ENCODE peak calls at places on chromosomes 2 and 18, in four cellular contexts. F is amniotic stem cell; W is activated CD8-positive, alpha-beta T cell treated with anti-CD3 and anti-CD28 coated beads, Interleukin-2, amount 10 ng/mL, durations not matched to agents 7 days and 5 days; Y is left lung. M is an unnamed sample.
A peak's percentile ranks its signal among the peaks of the same experiment; 100 is the strongest.

GRCh38 chr2:18232731-18233438 is 327.6 kb downstream of the RDH14 start:
- DNase-seq in W (no peak), Y (no peak), F (no peak), M (no peak)

GRCh38 chr18:12750076-12750707 is 47.4 kb downstream of the PSMG2 start:
- DNase-seq in W (peak; percentile 62), Y (no peak), F (no peak), M (peak; percentile 28)

GRCh38 chr2:190094471-190094870 is 31.9 kb upstream of the MSTN start:
- DNase-seq in F (no peak), W (no peak), Y (no peak), M (no peak)

GRCh38 chr2:121801916-121802315 is 46.5 kb downstream of the TSN start:
- DNase-seq in W (no peak), Y (no peak), F (no peak), M (no peak)

GRCh38 chr18:44960580-44960979 is 279.9 kb downstream of the SETBP1 start:
- DNase-seq in F (no peak), W (no peak), Y (no peak), M (no peak)

GRCh38 chr2:170276926-170277571 is 99.1 kb downstream of the MYO3B start:
- DNase-seq in F (no peak), W (no peak), Y (no peak), M (no peak)

GRCh38 chr2:45713591-45713990 is 62.1 kb downstream of the PRKCE start:
- DNase-seq in W (no peak), F (no peak), Y (no peak), M (no peak)

GRCh38 chr2:27441226-27441926 is 805 bp upstream of the KRTCAP3 start:
- DNase-seq in F (no peak), Y (no peak), W (no peak), M (no peak)

M was measured in activated CD4-positive, alpha-beta memory T cell treated with anti-CD3 and anti-CD28 coated beads, Interleukin-2, amount 10 ng/mL, durations not matched to agents 7 days and 5 days.